ENCODE peak calls at places on chromosomes 2 and 18, in eight cellular contexts. P is esophagus muscularis mucosa, L is spleen, X is endothelial cell of umbilical vein, A is prostate gland, K is stomach, Z is ovary, M is vagina. S is an unnamed sample.

GRCh38 chr2:143730155-143730949 is 601.1 kb downstream of the ARHGAP15 start:
- DNase-seq in P (no peak), K (no peak), Z (no peak), X (no peak), L (no peak), M (no peak), A (no peak), S (no peak)

GRCh38 chr2:152581360-152581759 is 135.9 kb downstream of the PRPF40A start:
- DNase-seq in K (no peak), A (peak; percentile 44), M (no peak), Z (no peak), P (peak; percentile 37), X (no peak), L (no peak), S (no peak)

GRCh38 chr2:128195435-128195984 is 104.5 kb downstream of the UGGT1 start:
- DNase-seq in A (no peak), M (no peak), K (no peak), L (no peak), P (no peak), X (peak; percentile 33), Z (no peak), S (no peak)

GRCh38 chr2:176491172-176491904 is 222.1 kb downstream of the MTX2 start:
- DNase-seq in K (peak; percentile 26), L (no peak), Z (peak; percentile 76), A (peak; percentile 8), X (no peak), P (no peak), M (no peak), S (peak; percentile 91)

GRCh38 chr2:240559271-240559670 is 886 bp upstream of the DUSP28 start:
- DNase-seq in K (no peak), Z (no peak), L (no peak), M (no peak), A (no peak), P (no peak), X (no peak), S (peak; percentile 73)

GRCh38 chr2:121617042-121617599 is 32.1 kb downstream of the CLASP1 start:
- DNase-seq in X (no peak), Z (no peak), A (no peak), K (no peak), L (no peak), P (no peak), M (no peak), S (no peak)

GRCh38 chr2:172427256-172427989 is at the start of gene ITGA6:
- DNase-seq in A (peak; percentile 90), L (peak; percentile 93), K (peak; percentile 91), M (no peak), X (peak; percentile 78), Z (peak; percentile 61), P (no peak), S (peak; percentile 92)

GRCh38 chr2:178301595-178302324 is 107.4 kb downstream of the OSBPL6 start:
- DNase-seq in X (no peak), L (no peak), Z (no peak), A (no peak), K (no peak), M (no peak), P (no peak), S (no peak)

GRCh38 chr2:117980783-117981676 is 32.8 kb downstream of the CCDC93 start:
- DNase-seq in Z (no peak), P (no peak), A (no peak), K (no peak), M (no peak), X (peak; percentile 58), L (peak; percentile 34), S (no peak)

GRCh38 chr2:234029150-234029733 is 21.3 kb upstream of the SPP2 start:
- DNase-seq in X (no peak), P (no peak), K (no peak), Z (no peak), A (no peak), L (no peak), M (no peak), S (no peak)

GRCh38 chr18:10798727-10799435 is 273.1 kb downstream of the NAPG start:
- DNase-seq in M (no peak), P (no peak), K (no peak), X (no peak), A (no peak), Z (no peak), L (no peak), S (no peak)

GRCh38 chr18:79912409-79912991 is 39.0 kb downstream of the SLC66A2 start:
- DNase-seq in K (no peak), X (no peak), P (peak; percentile 87), A (no peak), Z (peak; percentile 31), L (peak; percentile 82), M (peak; percentile 94), S (peak; percentile 84)

GRCh38 chr2:76958749-76959148 is 563.4 kb downstream of the LRRTM4 start:
- DNase-seq in X (peak; percentile 2), A (no peak), P (no peak), Z (no peak), M (no peak), L (no peak), K (no peak), S (no peak)

GRCh38 chr18:50507120-50507590 is 52.7 kb upstream of the MAPK4 start:
- DNase-seq in A (peak; percentile 29), Z (peak; percentile 61), P (peak; percentile 78), L (no peak), K (peak; percentile 48), X (no peak), M (no peak), S (no peak)

DNA sequence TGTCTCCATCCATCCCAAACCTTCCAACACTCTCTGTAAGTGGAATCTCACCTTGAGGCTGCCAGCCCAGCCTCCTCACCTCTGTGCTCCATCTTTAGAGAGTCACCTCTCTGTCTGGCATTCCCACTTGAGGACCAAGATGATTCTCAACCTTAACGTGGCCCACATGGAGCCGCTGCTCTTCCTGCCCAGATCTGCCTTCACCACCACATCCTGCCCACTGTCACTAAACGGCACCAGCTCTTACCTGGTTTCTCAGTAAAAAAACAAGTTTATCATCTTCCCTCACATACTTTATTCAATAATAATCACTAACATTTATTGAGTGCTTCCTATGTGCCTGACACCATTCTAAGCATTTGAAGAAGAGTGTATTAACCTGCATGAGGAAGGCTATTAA is 80.4 kb downstream of the NEDD4L start:
- DNase-seq in L (no peak), Z (no peak), P (no peak), A (no peak), K (no peak), X (no peak), M (no peak), S (no peak)
- TF ChIP-seq POLR2A in L (no peak), Z (no peak), P (no peak), A (no peak), K (no peak), X (no peak), M (no peak), S (no peak)

DNA sequence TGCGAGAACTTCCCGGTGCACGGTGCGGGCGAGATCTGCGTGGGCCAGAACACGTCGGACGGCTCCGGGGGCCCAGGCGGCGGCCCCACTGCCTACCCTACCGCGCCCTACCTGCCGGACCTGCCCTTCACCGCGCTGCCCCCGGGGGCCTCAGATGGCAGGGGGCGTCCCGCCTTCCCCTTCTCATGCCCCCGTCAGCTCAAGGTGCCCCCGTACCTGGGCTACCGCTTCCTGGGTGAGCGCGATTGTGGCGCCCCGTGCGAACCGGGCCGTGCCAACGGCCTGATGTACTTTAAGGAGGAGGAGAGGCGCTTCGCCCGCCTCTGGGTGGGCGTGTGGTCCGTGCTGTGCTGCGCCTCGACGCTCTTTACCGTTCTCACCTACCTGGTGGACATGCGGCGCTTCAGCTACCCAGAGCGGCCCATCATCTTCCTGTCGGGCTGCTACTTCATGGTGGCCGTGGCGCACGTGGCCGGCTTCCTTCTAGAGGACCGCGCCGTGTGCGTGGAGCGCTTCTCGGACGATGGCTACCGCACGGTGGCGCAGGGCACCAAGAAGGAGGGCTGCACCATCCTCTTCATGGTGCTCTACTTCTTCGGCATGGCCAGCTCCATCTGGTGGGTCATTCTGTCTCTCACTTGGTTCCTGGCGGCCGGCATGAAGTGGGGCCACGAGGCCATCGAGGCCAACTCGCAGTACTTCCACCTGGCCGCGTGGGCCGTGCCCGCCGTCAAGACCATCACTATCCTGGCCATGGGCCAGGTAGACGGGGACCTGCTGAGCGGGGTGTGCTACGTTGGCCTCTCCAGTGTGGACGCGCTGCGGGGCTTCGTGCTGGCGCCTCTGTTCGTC is 1.7 kb downstream of the FZD7 start:
- DNase-seq in P (no peak), M (no peak), K (peak; percentile 43), L (peak; percentile 83), A (peak; percentile 54), Z (peak; percentile 88), X (no peak), S (peak; percentile 25)
- TF ChIP-seq CTCF in P (peak; percentile 68), M (peak; percentile 64), K (peak; percentile 23), L (no peak), A (peak; percentile 48), Z (peak; percentile 63), X (peak; percentile 41), S (no peak)

DNA sequence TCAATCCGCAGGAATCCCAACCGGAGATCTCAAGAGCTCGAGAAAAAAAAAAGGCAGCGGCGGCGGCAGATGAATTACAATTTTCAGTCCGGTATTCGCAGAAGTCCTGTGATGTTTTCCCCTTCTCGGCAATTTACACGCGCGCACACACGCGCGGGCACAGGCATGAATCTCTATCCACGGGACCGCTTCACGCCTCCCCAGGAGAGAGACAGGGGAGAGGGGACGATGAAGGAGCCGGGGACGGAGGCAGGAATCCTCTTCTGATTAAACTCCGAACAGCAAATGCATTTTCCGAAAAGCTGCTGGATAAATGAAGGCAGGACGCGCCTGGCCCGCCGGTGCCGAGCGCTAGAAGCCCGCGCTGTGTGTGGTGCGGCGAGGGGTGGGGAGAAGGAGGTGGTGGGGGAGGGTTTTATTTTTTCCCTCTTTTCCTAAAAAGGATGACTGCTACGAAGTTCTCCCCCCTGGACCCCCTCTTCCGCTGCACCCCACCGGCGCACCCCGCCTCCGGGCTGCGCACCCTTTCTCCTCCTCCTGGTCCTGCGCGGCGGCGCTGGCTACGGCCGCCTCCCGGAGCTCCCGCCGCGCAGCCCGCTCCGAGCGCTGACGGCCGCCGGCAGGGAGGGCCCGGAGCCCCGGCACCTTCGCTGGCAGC is at the start of gene BCL2:
- DNase-seq in A (peak; percentile 26), M (no peak), X (peak; percentile 41), Z (no peak), K (no peak), L (no peak), P (no peak), S (no peak)
- TF ChIP-seq POLR2A in A (no peak), M (no peak), X (no peak), Z (no peak), K (no peak), L (no peak), P (no peak), S (no peak)

DNA sequence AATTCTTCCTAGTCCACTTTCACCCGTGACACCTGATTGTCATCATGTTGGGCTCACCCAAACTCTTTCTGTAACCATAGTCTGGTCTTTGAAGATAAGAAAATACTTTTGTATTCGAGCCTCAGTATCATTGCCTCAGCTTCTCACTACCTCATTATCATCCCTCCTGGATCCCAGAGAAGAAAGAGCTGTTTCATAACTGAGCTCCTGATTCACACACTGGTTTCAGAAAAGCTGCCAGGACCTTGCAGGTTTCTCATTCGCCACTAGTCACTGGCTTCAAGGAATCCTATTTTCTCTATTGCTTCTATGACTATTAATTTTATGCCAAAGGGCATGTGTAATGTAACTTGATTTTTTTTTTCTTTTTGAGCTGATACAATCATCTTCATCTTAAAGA is 2.9 kb upstream of the CRIM1 start:
- DNase-seq in K (no peak), L (no peak), X (peak; percentile 43), Z (no peak), A (no peak), M (no peak), P (no peak), S (no peak)
- TF ChIP-seq CTCF in K (no peak), L (no peak), X (no peak), Z (no peak), A (no peak), M (no peak), P (peak; percentile 15), S (no peak)